ENCODE peak calls at places on chromosomes 4 and X, in six cellular contexts. One of them, this sample, is unnamed.

GRCh38 chr4:183098080-183098722 is 856 bp upstream of the WWC2 start:
- DNase-seq in K562: peak
- DNase-seq in HepG2: peak
- DNase-seq in H1: no peak
- DNase-seq in HCT116: no peak
- DNase-seq in GM12878: no peak
- DNase-seq in this sample: no peak

GRCh38 chr4:37689353-37689752 is 3.2 kb upstream of the RELL1 start:
- DNase-seq in H1: no peak
- DNase-seq in HCT116: no peak
- DNase-seq in HepG2: no peak
- DNase-seq in K562: no peak
- DNase-seq in GM12878: no peak
- DNase-seq in this sample: no peak

GRCh38 chr4:68451246-68452211 is 4.3 kb downstream of the TMPRSS11E start:
- DNase-seq in GM12878: no peak
- DNase-seq in HCT116: no peak
- DNase-seq in H1: no peak
- DNase-seq in K562: no peak
- DNase-seq in HepG2: no peak
- DNase-seq in this sample: peak

GRCh38 chrX:118928126-118928525 is 46.3 kb upstream of the LONRF3 start:
- DNase-seq in K562: no peak
- DNase-seq in GM12878: no peak
- DNase-seq in HCT116: no peak
- DNase-seq in H1: no peak
- DNase-seq in HepG2: no peak
- DNase-seq in this sample: no peak

GRCh38 chrX:11412715-11413623 is 119.8 kb downstream of the AMELX start:
- DNase-seq in GM12878: no peak
- DNase-seq in HepG2: no peak
- DNase-seq in HCT116: no peak
- DNase-seq in K562: peak
- DNase-seq in H1: no peak
- DNase-seq in this sample: no peak

GRCh38 chrX:82945332-82945731 is 562.8 kb upstream of the POU3F4 start:
- DNase-seq in HepG2: no peak
- DNase-seq in K562: no peak
- DNase-seq in HCT116: no peak
- DNase-seq in H1: no peak
- DNase-seq in GM12878: no peak
- DNase-seq in this sample: no peak

GRCh38 chr4:41213563-41214157 is 682 bp downstream of the APBB2 start:
- DNase-seq in HCT116: no peak
- DNase-seq in K562: no peak
- DNase-seq in GM12878: no peak
- DNase-seq in HepG2: no peak
- DNase-seq in H1: no peak
- DNase-seq in this sample: no peak

GRCh38 chr4:164012396-164013027 is 518.0 kb downstream of the TMA16 start:
- DNase-seq in HepG2: peak
- DNase-seq in K562: no peak
- DNase-seq in HCT116: peak
- DNase-seq in H1: peak
- DNase-seq in GM12878: no peak
- DNase-seq in this sample: peak

GRCh38 chr4:152389359-152389758 is 146.5 kb downstream of the FBXW7 start:
- DNase-seq in HepG2: no peak
- DNase-seq in K562: no peak
- DNase-seq in H1: no peak
- DNase-seq in GM12878: no peak
- DNase-seq in HCT116: no peak
- DNase-seq in this sample: no peak

GRCh38 chrX:140572724-140573123 is 67.9 kb upstream of the SOX3 start:
- DNase-seq in HepG2: peak
- DNase-seq in H1: peak
- DNase-seq in HCT116: no peak
- DNase-seq in GM12878: peak
- DNase-seq in K562: peak
- DNase-seq in this sample: peak

GRCh38 chr4:94598758-94599157 is 147.0 kb downstream of the PDLIM5 start:
- DNase-seq in K562: no peak
- DNase-seq in H1: no peak
- DNase-seq in GM12878: no peak
- DNase-seq in HCT116: no peak
- DNase-seq in HepG2: no peak
- DNase-seq in this sample: no peak

GRCh38 chrX:32530802-32531403 is 680.4 kb downstream of the DMD start:
- DNase-seq in HepG2: peak
- DNase-seq in K562: peak
- DNase-seq in H1: no peak
- DNase-seq in HCT116: no peak
- DNase-seq in GM12878: no peak
- DNase-seq in this sample: peak

DNA sequence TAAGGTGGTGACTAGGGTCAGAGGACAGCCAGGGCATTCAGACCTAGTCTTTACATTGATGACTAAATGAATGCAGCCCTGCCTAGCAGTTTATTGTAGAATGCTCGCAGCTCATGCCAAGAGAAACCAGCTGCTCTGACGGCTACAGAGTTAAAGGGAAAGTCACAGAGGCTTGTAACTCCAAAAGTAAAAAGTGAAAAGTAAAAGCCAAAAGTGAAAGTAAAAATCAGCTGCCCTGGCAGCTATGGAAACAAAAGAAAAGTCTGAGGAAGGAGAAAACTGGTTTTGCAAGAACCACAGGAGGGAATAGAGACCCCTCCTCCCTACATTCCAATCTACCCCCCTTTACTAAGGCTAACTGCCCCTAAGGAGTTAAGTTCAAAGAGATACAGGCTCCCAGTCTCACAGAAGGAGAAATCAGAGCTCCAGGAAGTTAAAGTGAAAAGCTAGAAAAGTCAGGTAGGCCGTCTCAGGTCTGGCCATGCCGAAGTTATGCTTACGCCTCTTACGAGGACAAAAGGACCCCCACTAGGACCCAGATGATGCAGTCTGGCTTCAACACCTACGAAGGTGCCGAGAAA is 6.0 kb downstream of the GAGE10 start:
- DNase-seq in K562: no peak
- DNase-seq in H1: no peak
- DNase-seq in HepG2: no peak
- DNase-seq in GM12878: no peak
- DNase-seq in HCT116: no peak
- DNase-seq in this sample: peak
- TF ChIP-seq ZNF274 in K562: no peak
- TF ChIP-seq ZNF274 in H1: no peak
- TF ChIP-seq ZNF274 in HepG2: no peak
- TF ChIP-seq ZNF274 in GM12878: no peak
- TF ChIP-seq ZNF274 in HCT116: no peak
- TF ChIP-seq ZNF274 in this sample: no peak

DNA sequence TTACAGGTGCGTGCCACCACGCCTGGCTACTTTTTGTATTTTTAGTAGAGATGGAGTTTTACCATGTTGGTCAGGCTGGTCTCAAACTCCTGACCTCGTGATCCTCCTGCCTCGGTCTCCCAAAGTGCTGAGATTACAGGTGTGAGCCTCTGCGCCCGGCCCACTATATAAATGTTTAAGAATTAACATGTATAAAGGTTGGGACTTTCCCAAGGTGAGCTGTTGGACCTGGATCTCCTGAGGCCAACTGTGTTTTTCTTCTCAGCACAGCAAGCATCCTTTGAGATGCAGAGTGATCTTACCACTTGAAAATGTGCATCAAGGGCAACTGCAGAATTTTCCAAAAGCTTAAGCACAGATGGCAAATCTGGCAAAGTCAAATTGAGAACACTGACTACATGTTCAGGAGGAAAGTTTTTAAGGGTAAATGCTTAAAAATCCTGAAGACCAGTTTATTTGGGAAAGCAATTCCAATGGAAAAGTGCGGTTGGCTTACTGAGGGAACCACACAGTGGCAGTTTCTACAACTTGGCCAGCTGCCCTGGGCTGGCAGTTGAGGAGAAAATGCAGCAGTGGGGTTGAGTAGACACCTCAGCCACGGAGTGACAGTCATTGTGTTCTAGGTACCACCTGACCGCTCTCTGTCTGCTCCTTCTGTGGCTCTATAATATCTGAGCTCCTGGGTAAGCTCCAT is 168.9 kb downstream of the CBR4 start:
- DNase-seq in GM12878: no peak
- DNase-seq in HepG2: no peak
- DNase-seq in H1: no peak
- DNase-seq in HCT116: no peak
- DNase-seq in K562: no peak
- DNase-seq in this sample: no peak
- H3K4me3 ChIP-seq in GM12878: no peak
- H3K4me3 ChIP-seq in HepG2: no peak
- H3K4me3 ChIP-seq in H1: peak
- H3K4me3 ChIP-seq in HCT116: no peak
- H3K4me3 ChIP-seq in K562: no peak
- H3K4me3 ChIP-seq in this sample: no peak

DNA sequence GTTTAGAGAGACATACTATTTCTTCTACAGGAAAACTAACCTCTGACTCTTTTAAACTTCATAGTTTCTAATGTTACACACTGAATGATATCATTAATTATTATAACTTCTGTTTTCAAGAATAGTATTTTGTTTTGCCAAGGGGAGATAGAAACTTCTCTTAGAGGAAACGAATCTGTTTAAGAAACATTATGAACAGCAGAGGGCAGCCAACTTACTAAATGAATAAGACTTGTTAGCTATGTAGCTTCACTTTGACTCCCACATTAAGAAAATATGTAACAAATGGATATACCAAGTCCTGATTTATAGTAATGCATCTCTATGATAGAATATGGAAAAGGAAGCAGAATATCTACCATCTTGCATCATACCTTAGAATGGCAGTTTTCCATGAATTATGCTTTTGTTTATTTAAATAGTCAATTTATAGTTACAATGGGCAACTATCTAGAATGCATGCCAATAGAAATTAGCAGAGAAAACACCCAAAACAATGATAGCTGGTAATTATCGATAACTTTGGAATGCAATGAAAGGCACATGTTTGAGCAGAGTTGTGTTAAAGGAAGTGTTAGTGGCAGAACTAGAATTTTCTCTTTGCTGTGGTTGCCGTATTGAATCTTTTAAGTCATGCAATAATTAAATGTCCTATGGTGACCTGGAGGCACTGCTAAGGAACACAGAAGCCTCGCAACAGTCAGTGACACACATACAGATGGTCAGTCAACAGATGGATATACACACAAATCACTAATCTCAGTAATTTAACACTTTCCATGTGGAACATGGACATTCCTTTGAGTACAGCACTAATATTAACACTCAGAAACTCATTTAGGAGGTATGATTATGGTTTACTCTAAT is 105.7 kb upstream of the PDLIM3 start:
- DNase-seq in HepG2: peak
- DNase-seq in H1: no peak
- DNase-seq in HCT116: peak
- DNase-seq in K562: no peak
- DNase-seq in GM12878: peak
- DNase-seq in this sample: peak
- TF ChIP-seq ZNF274 in HepG2: no peak
- TF ChIP-seq ZNF274 in H1: no peak
- TF ChIP-seq ZNF274 in HCT116: no peak
- TF ChIP-seq ZNF274 in K562: no peak
- TF ChIP-seq ZNF274 in GM12878: no peak
- TF ChIP-seq ZNF274 in this sample: no peak

GRCh38 chr4:138851626-138852443 is 163.7 kb upstream of the NOCT start:
- DNase-seq in HCT116: no peak
- DNase-seq in HepG2: no peak
- DNase-seq in K562: no peak
- DNase-seq in GM12878: no peak
- DNase-seq in H1: no peak
- DNase-seq in this sample: no peak
- H3K4me3 ChIP-seq in HCT116: no peak
- H3K4me3 ChIP-seq in HepG2: no peak
- H3K4me3 ChIP-seq in K562: no peak
- H3K4me3 ChIP-seq in GM12878: no peak
- H3K4me3 ChIP-seq in H1: peak
- H3K4me3 ChIP-seq in this sample: no peak

GRCh38 chrX:96386981-96387380 is 297.7 kb upstream of the DIAPH2 start:
- DNase-seq in GM12878: no peak
- DNase-seq in H1: no peak
- DNase-seq in K562: no peak
- DNase-seq in HepG2: no peak
- DNase-seq in HCT116: no peak
- DNase-seq in this sample: no peak
- TF ChIP-seq ZNF274 in GM12878: no peak
- TF ChIP-seq ZNF274 in H1: no peak
- TF ChIP-seq ZNF274 in K562: no peak
- TF ChIP-seq ZNF274 in HepG2: no peak
- TF ChIP-seq ZNF274 in HCT116: no peak
- TF ChIP-seq ZNF274 in this sample: no peak

DNA sequence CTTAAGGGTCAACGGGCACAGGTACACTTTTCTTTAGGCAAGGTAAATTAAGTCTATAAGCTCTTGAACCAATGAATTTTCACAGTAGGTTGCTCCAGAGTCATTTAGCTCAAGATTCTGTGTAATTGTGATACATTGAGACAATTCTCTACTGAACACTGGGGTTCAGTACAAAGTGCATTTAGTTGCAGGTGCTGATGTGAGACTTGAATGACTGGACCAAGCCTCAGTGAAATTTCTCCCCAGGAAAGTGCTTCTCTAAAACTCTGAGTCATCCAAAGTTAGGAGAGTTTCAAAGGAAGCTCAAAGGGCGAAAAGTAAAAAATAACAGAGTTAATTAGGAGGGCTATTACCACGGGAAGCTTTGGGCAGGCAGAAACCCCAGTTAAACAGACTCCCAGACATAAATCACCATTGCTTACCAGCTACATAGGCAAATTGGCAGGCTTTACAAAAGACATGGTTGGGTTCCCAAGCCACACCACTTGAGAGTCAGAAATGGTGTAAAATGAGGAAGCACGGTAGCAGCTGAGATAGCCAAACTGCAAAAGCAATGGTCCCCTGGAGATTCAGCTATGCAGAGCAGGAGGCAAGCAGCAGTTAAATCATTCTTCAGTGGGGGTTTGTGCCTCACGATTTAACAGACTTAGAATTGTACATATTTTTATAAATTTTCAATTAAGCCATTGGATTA is 202.6 kb downstream of the PCDH19 start:
- DNase-seq in HCT116: no peak
- DNase-seq in GM12878: no peak
- DNase-seq in H1: no peak
- DNase-seq in HepG2: no peak
- DNase-seq in K562: no peak
- DNase-seq in this sample: no peak
- H3K4me3 ChIP-seq in HCT116: no peak
- H3K4me3 ChIP-seq in GM12878: no peak
- H3K4me3 ChIP-seq in H1: no peak
- H3K4me3 ChIP-seq in HepG2: no peak
- H3K4me3 ChIP-seq in K562: no peak
- H3K4me3 ChIP-seq in this sample: no peak

GRCh38 chr4:107744532-107744931 is 24.5 kb upstream of the PAPSS1 start:
- DNase-seq in HCT116: no peak
- DNase-seq in HepG2: no peak
- DNase-seq in H1: no peak
- DNase-seq in K562: no peak
- DNase-seq in GM12878: no peak
- DNase-seq in this sample: no peak
- TF ChIP-seq ZNF274 in HCT116: no peak
- TF ChIP-seq ZNF274 in HepG2: no peak
- TF ChIP-seq ZNF274 in H1: no peak
- TF ChIP-seq ZNF274 in K562: no peak
- TF ChIP-seq ZNF274 in GM12878: no peak
- TF ChIP-seq ZNF274 in this sample: no peak